ENCODE peak calls at places on chromosomes 3 and 15, in ten cellular contexts. W, O, U, M, Q, V, D, S, L and E are unnamed samples.

GRCh38 chr3:150303776-150304175 is 104.3 kb upstream of the TSC22D2 start:
- DNase-seq in M (peak), S (no peak), L (peak), W (peak), V (no peak), D (peak), O (no peak), Q (no peak), U (no peak), E (no peak)

GRCh38 chr15:31034152-31034551 is 42.7 kb upstream of the MTMR10 start:
- DNase-seq in Q (no peak), S (no peak), D (no peak), W (no peak), O (no peak), L (no peak), U (no peak), V (no peak), M (no peak), E (no peak)

GRCh38 chr3:121758727-121759450 is 9.3 kb upstream of the GOLGB1 start:
- DNase-seq in V (no peak), L (no peak), Q (no peak), M (no peak), D (no peak), U (no peak), S (no peak), W (no peak), O (no peak), E (no peak)

GRCh38 chr3:102092617-102093466 is 243.5 kb downstream of the NFKBIZ start:
- DNase-seq in Q (no peak), W (no peak), L (no peak), S (peak), O (no peak), U (no peak), M (no peak), D (no peak), V (no peak), E (no peak)

GRCh38 chr3:52518723-52519444 is 14.8 kb downstream of the NT5DC2 start:
- DNase-seq in S (no peak), L (no peak), M (peak), V (peak), U (no peak), W (no peak), O (no peak), Q (no peak), D (no peak), E (no peak)

GRCh38 chr15:29968099-29968892 is 114.5 kb upstream of the GOLGA8J start:
- DNase-seq in D (no peak), L (no peak), S (no peak), M (peak), V (no peak), O (no peak), U (no peak), W (no peak), Q (peak), E (no peak)

GRCh38 chr15:55858661-55859060 is 115.7 kb upstream of the PRTG start:
- DNase-seq in U (no peak), M (no peak), Q (no peak), O (no peak), D (no peak), W (no peak), V (no peak), L (no peak), S (no peak), E (no peak)

GRCh38 chr3:129664040-129664646 is 57.7 kb upstream of the PLXND1 start:
- DNase-seq in O (no peak), D (no peak), W (no peak), S (peak), Q (no peak), L (no peak), U (no peak), M (no peak), V (no peak), E (no peak)

GRCh38 chr3:133573054-133573628 is 345 bp upstream of the CDV3 start:
- DNase-seq in O (no peak), Q (peak), U (no peak), S (peak), W (peak), D (peak), L (peak), V (peak), M (peak), E (peak)

GRCh38 chr15:98881526-98882517 is 125.8 kb downstream of the PGPEP1L start:
- DNase-seq in Q (no peak), L (no peak), V (no peak), W (peak), S (peak), U (no peak), D (no peak), M (peak), O (peak), E (peak)

GRCh38 chr15:42820811-42821210 is 83.9 kb upstream of the CDAN1 start:
- DNase-seq in D (no peak), Q (no peak), M (no peak), U (no peak), L (no peak), W (no peak), O (no peak), V (no peak), S (no peak), E (no peak)

GRCh38 chr3:172676208-172676920 is 34.5 kb downstream of the NCEH1 start:
- DNase-seq in S (no peak), V (no peak), U (no peak), O (no peak), Q (no peak), W (no peak), D (no peak), M (no peak), L (no peak), E (no peak)

GRCh38 chr3:196163687-196164493 is 47.3 kb downstream of the ZDHHC19 start:
- DNase-seq in S (no peak), V (peak), D (no peak), Q (no peak), O (no peak), W (no peak), U (no peak), M (peak), L (no peak), E (peak)

GRCh38 chr3:32586361-32586760 is 15.7 kb upstream of the DYNC1LI1 start:
- DNase-seq in U (no peak), D (no peak), Q (no peak), S (no peak), M (no peak), V (no peak), L (no peak), W (no peak), O (no peak), E (no peak)

GRCh38 chr3:50299929-50300680 is 900 bp upstream of the HYAL3 start:
- DNase-seq in Q (no peak), W (peak), S (no peak), L (no peak), U (no peak), D (peak), O (no peak), M (no peak), V (no peak), E (no peak)

GRCh38 chr3:139642981-139643380 is 34.8 kb downstream of the NMNAT3 start:
- DNase-seq in D (no peak), U (no peak), W (no peak), L (no peak), M (no peak), Q (no peak), S (no peak), O (no peak), V (no peak), E (no peak)

GRCh38 chr15:54456413-54456812 is 478.2 kb downstream of the UNC13C start:
- DNase-seq in W (no peak), V (no peak), O (no peak), U (no peak), L (no peak), M (no peak), S (no peak), Q (no peak), D (no peak), E (no peak)

GRCh38 chr3:43024183-43024865 is 45.2 kb downstream of the GASK1A start:
- DNase-seq in M (no peak), S (no peak), L (no peak), W (no peak), U (peak), D (no peak), O (no peak), Q (no peak), V (no peak), E (no peak)

GRCh38 chr3:51585871-51586270 is 47.4 kb downstream of the RAD54L2 start:
- DNase-seq in D (no peak), L (no peak), V (no peak), Q (no peak), S (no peak), U (no peak), W (no peak), O (no peak), M (no peak), E (no peak)

GRCh38 chr3:183584246-183584913 is 28.9 kb upstream of the KLHL6 start:
- DNase-seq in U (no peak), V (no peak), L (no peak), S (no peak), Q (no peak), D (no peak), O (no peak), M (no peak), W (no peak), E (no peak)

GRCh38 chr15:98700501-98700900 is 52.2 kb downstream of the IGF1R start:
- DNase-seq in L (no peak), S (no peak), V (no peak), U (no peak), W (no peak), D (no peak), Q (no peak), M (no peak), O (no peak), E (no peak)

GRCh38 chr3:63508305-63508704 is 144.2 kb upstream of the SNTN start:
- DNase-seq in D (no peak), W (no peak), U (no peak), M (no peak), V (no peak), L (no peak), Q (no peak), S (no peak), O (no peak), E (no peak)

GRCh38 chr3:174023445-174023844 is 625.9 kb downstream of the NLGN1 start:
- DNase-seq in L (no peak), M (no peak), S (no peak), V (no peak), D (no peak), Q (no peak), U (no peak), O (no peak), W (no peak), E (no peak)

GRCh38 chr3:27939940-27940339 is 217.8 kb upstream of the EOMES start:
- DNase-seq in D (no peak), V (no peak), O (no peak), S (peak), M (no peak), Q (no peak), L (no peak), W (no peak), U (no peak), E (no peak)